ENCODE peak calls at places on chromosome 19, in four cellular contexts. One of them, this sample, is unnamed.

GRCh38 chr19:40143612-40144011 is 47.6 kb upstream of the MAP3K10 start:
- DNase-seq in lower leg skin: no peak
- DNase-seq in stimulated activated CD8-positive, alpha-beta memory T cell treated with anti-CD3 and anti-CD28 coated beads, Interleukin-4, amount 100 ng/mL, for 1 hour: no peak
- DNase-seq in right atrium auricular region: no peak
- DNase-seq in this sample: no peak

GRCh38 chr19:3105641-3106508 is 11.7 kb downstream of the GNA11 start:
- DNase-seq in right atrium auricular region: no peak
- DNase-seq in stimulated activated CD8-positive, alpha-beta memory T cell treated with anti-CD3 and anti-CD28 coated beads, Interleukin-4, amount 100 ng/mL, for 1 hour: no peak
- DNase-seq in lower leg skin: no peak
- DNase-seq in this sample: no peak

GRCh38 chr19:16764793-16765433 is 45.3 kb downstream of the NWD1 start:
- DNase-seq in stimulated activated CD8-positive, alpha-beta memory T cell treated with anti-CD3 and anti-CD28 coated beads, Interleukin-4, amount 100 ng/mL, for 1 hour: no peak
- DNase-seq in lower leg skin: no peak
- DNase-seq in right atrium auricular region: no peak
- DNase-seq in this sample: peak; percentile 68

GRCh38 chr19:18541992-18542935 is 1.1 kb downstream of the FKBP8 start:
- DNase-seq in right atrium auricular region: no peak
- DNase-seq in lower leg skin: no peak
- DNase-seq in stimulated activated CD8-positive, alpha-beta memory T cell treated with anti-CD3 and anti-CD28 coated beads, Interleukin-4, amount 100 ng/mL, for 1 hour: no peak
- DNase-seq in this sample: no peak

GRCh38 chr19:28847468-28847867 is 365.5 kb downstream of the UQCRFS1 start:
- DNase-seq in right atrium auricular region: no peak
- DNase-seq in lower leg skin: peak; percentile 42
- DNase-seq in stimulated activated CD8-positive, alpha-beta memory T cell treated with anti-CD3 and anti-CD28 coated beads, Interleukin-4, amount 100 ng/mL, for 1 hour: no peak
- DNase-seq in this sample: no peak

GRCh38 chr19:49318296-49318695 is 6.7 kb downstream of the SLC6A16 start:
- DNase-seq in right atrium auricular region: no peak
- DNase-seq in stimulated activated CD8-positive, alpha-beta memory T cell treated with anti-CD3 and anti-CD28 coated beads, Interleukin-4, amount 100 ng/mL, for 1 hour: no peak
- DNase-seq in lower leg skin: no peak
- DNase-seq in this sample: no peak

GRCh38 chr19:43668406-43669158 is 1.4 kb downstream of the PLAUR start:
- DNase-seq in right atrium auricular region: peak; percentile 97
- DNase-seq in lower leg skin: peak; percentile 100
- DNase-seq in stimulated activated CD8-positive, alpha-beta memory T cell treated with anti-CD3 and anti-CD28 coated beads, Interleukin-4, amount 100 ng/mL, for 1 hour: peak; percentile 80
- DNase-seq in this sample: peak; percentile 97

GRCh38 chr19:2356036-2356646 is 3.9 kb upstream of the TMPRSS9 start:
- DNase-seq in lower leg skin: no peak
- DNase-seq in stimulated activated CD8-positive, alpha-beta memory T cell treated with anti-CD3 and anti-CD28 coated beads, Interleukin-4, amount 100 ng/mL, for 1 hour: no peak
- DNase-seq in right atrium auricular region: no peak
- DNase-seq in this sample: no peak

GRCh38 chr19:38277549-38277948 is 13.2 kb downstream of the SPINT2 start:
- DNase-seq in lower leg skin: no peak
- DNase-seq in stimulated activated CD8-positive, alpha-beta memory T cell treated with anti-CD3 and anti-CD28 coated beads, Interleukin-4, amount 100 ng/mL, for 1 hour: no peak
- DNase-seq in right atrium auricular region: no peak
- DNase-seq in this sample: no peak

GRCh38 chr19:32387701-32388392 is 17.7 kb upstream of the DPY19L3 start:
- DNase-seq in stimulated activated CD8-positive, alpha-beta memory T cell treated with anti-CD3 and anti-CD28 coated beads, Interleukin-4, amount 100 ng/mL, for 1 hour: no peak
- DNase-seq in right atrium auricular region: no peak
- DNase-seq in lower leg skin: no peak
- DNase-seq in this sample: no peak

GRCh38 chr19:39248806-39249205 is at the start of gene IFNL4:
- DNase-seq in stimulated activated CD8-positive, alpha-beta memory T cell treated with anti-CD3 and anti-CD28 coated beads, Interleukin-4, amount 100 ng/mL, for 1 hour: no peak
- DNase-seq in right atrium auricular region: no peak
- DNase-seq in lower leg skin: no peak
- DNase-seq in this sample: no peak

GRCh38 chr19:38134538-38135149 is 89.4 kb downstream of the DPF1 start:
- DNase-seq in lower leg skin: no peak
- DNase-seq in stimulated activated CD8-positive, alpha-beta memory T cell treated with anti-CD3 and anti-CD28 coated beads, Interleukin-4, amount 100 ng/mL, for 1 hour: no peak
- DNase-seq in right atrium auricular region: no peak
- DNase-seq in this sample: no peak

GRCh38 chr19:56290104-56290503 is 17.6 kb downstream of the EDDM13 start:
- DNase-seq in right atrium auricular region: no peak
- DNase-seq in stimulated activated CD8-positive, alpha-beta memory T cell treated with anti-CD3 and anti-CD28 coated beads, Interleukin-4, amount 100 ng/mL, for 1 hour: no peak
- DNase-seq in lower leg skin: no peak
- DNase-seq in this sample: no peak

GRCh38 chr19:39407644-39408391 is 1.2 kb downstream of the ZFP36 start:
- DNase-seq in right atrium auricular region: no peak
- DNase-seq in stimulated activated CD8-positive, alpha-beta memory T cell treated with anti-CD3 and anti-CD28 coated beads, Interleukin-4, amount 100 ng/mL, for 1 hour: no peak
- DNase-seq in lower leg skin: peak; percentile 94
- DNase-seq in this sample: no peak

GRCh38 chr19:3785464-3785937 is 680 bp downstream of the MATK start:
- DNase-seq in right atrium auricular region: no peak
- DNase-seq in stimulated activated CD8-positive, alpha-beta memory T cell treated with anti-CD3 and anti-CD28 coated beads, Interleukin-4, amount 100 ng/mL, for 1 hour: no peak
- DNase-seq in lower leg skin: no peak
- DNase-seq in this sample: peak; percentile 34

GRCh38 chr19:35266149-35266903 is 2.4 kb upstream of the USF2 start:
- DNase-seq in right atrium auricular region: no peak
- DNase-seq in lower leg skin: peak; percentile 87
- DNase-seq in stimulated activated CD8-positive, alpha-beta memory T cell treated with anti-CD3 and anti-CD28 coated beads, Interleukin-4, amount 100 ng/mL, for 1 hour: no peak
- DNase-seq in this sample: peak; percentile 47

GRCh38 chr19:50311723-50312635 is 17.2 kb downstream of the KCNC3 start:
- DNase-seq in right atrium auricular region: no peak
- DNase-seq in lower leg skin: no peak
- DNase-seq in stimulated activated CD8-positive, alpha-beta memory T cell treated with anti-CD3 and anti-CD28 coated beads, Interleukin-4, amount 100 ng/mL, for 1 hour: no peak
- DNase-seq in this sample: no peak

GRCh38 chr19:6500837-6501739 is 1.0 kb downstream of the TUBB4A start:
- DNase-seq in lower leg skin: no peak
- DNase-seq in right atrium auricular region: no peak
- DNase-seq in stimulated activated CD8-positive, alpha-beta memory T cell treated with anti-CD3 and anti-CD28 coated beads, Interleukin-4, amount 100 ng/mL, for 1 hour: no peak
- DNase-seq in this sample: no peak

GRCh38 chr19:45403781-45404556 is 900 bp downstream of the PPP1R13L start:
- DNase-seq in right atrium auricular region: peak; percentile 69
- DNase-seq in stimulated activated CD8-positive, alpha-beta memory T cell treated with anti-CD3 and anti-CD28 coated beads, Interleukin-4, amount 100 ng/mL, for 1 hour: no peak
- DNase-seq in lower leg skin: no peak
- DNase-seq in this sample: no peak

GRCh38 chr19:48452255-48452654 is 3.1 kb upstream of the KCNJ14 start:
- DNase-seq in right atrium auricular region: no peak
- DNase-seq in lower leg skin: no peak
- DNase-seq in stimulated activated CD8-positive, alpha-beta memory T cell treated with anti-CD3 and anti-CD28 coated beads, Interleukin-4, amount 100 ng/mL, for 1 hour: no peak
- DNase-seq in this sample: no peak

GRCh38 chr19:17332677-17333581 is 1.7 kb downstream of the ANO8 start:
- DNase-seq in stimulated activated CD8-positive, alpha-beta memory T cell treated with anti-CD3 and anti-CD28 coated beads, Interleukin-4, amount 100 ng/mL, for 1 hour: no peak
- DNase-seq in right atrium auricular region: no peak
- DNase-seq in lower leg skin: no peak
- DNase-seq in this sample: peak; percentile 69

GRCh38 chr19:50322234-50322633 is 6.9 kb downstream of the KCNC3 start:
- DNase-seq in right atrium auricular region: no peak
- DNase-seq in lower leg skin: no peak
- DNase-seq in stimulated activated CD8-positive, alpha-beta memory T cell treated with anti-CD3 and anti-CD28 coated beads, Interleukin-4, amount 100 ng/mL, for 1 hour: no peak
- DNase-seq in this sample: no peak

GRCh38 chr19:5463959-5464358 is 8.7 kb downstream of the ZNRF4 start:
- DNase-seq in lower leg skin: no peak
- DNase-seq in stimulated activated CD8-positive, alpha-beta memory T cell treated with anti-CD3 and anti-CD28 coated beads, Interleukin-4, amount 100 ng/mL, for 1 hour: no peak
- DNase-seq in right atrium auricular region: no peak
- DNase-seq in this sample: no peak

GRCh38 chr19:22532388-22533310 is 101.5 kb upstream of the ZNF492 start:
- DNase-seq in lower leg skin: no peak
- DNase-seq in stimulated activated CD8-positive, alpha-beta memory T cell treated with anti-CD3 and anti-CD28 coated beads, Interleukin-4, amount 100 ng/mL, for 1 hour: no peak
- DNase-seq in right atrium auricular region: peak; percentile 92
- DNase-seq in this sample: no peak

This sample was measured in RWPE2.